ENCODE peak calls at places on chromosomes 16 and 17, in seven cellular contexts. S, W, U, D, B, N and A are unnamed samples.

GRCh38 chr16:62157544-62157943 is 121.3 kb upstream of the CDH8 start:
- DNase-seq in S (no peak), W (no peak), U (no peak), D (no peak), B (no peak), N (no peak), A (no peak)

GRCh38 chr16:1989826-1990335 is at the start of gene SYNGR3:
- DNase-seq in S (no peak), W (no peak), U (peak), D (peak), B (no peak), N (no peak), A (no peak)

GRCh38 chr17:78010759-78011158 is 52.3 kb downstream of the TNRC6C start:
- DNase-seq in S (no peak), W (no peak), U (no peak), D (no peak), B (no peak), N (no peak), A (no peak)

GRCh38 chr17:66730497-66730923 is 104.4 kb upstream of the CACNG5 start:
- DNase-seq in S (no peak), W (peak), U (no peak), D (no peak), B (peak), N (no peak), A (no peak)

GRCh38 chr17:69358688-69359596 is 32.0 kb upstream of the ABCA5 start:
- DNase-seq in S (no peak), W (peak), U (peak), D (peak), B (no peak), N (no peak), A (no peak)

GRCh38 chr16:88306860-88307545 is 75.8 kb upstream of the ZNF469 start:
- DNase-seq in S (peak), W (no peak), U (peak), D (no peak), B (peak), N (no peak), A (peak)

GRCh38 chr17:49687878-49688491 is 10.1 kb upstream of the SPOP start:
- DNase-seq in S (peak), W (peak), U (no peak), D (peak), B (no peak), N (no peak), A (no peak)

GRCh38 chr16:54928421-54929089 is 2.1 kb upstream of the IRX5 start:
- DNase-seq in S (no peak), W (peak), U (peak), D (peak), B (no peak), N (no peak), A (peak)

GRCh38 chr17:16442594-16443389 is 27.4 kb downstream of the TRPV2 start:
- DNase-seq in S (no peak), W (peak), U (no peak), D (no peak), B (no peak), N (no peak), A (no peak)

GRCh38 chr17:16443390-16444257 is 28.3 kb downstream of the TRPV2 start:
- DNase-seq in S (no peak), W (peak), U (no peak), D (no peak), B (no peak), N (no peak), A (no peak)

GRCh38 chr17:16442141-16442540 is 26.8 kb downstream of the TRPV2 start:
- DNase-seq in S (peak), W (peak), U (no peak), D (no peak), B (no peak), N (no peak), A (no peak)

GRCh38 chr17:16446338-16446983 is 31.1 kb downstream of the TRPV2 start:
- DNase-seq in S (no peak), W (peak), U (no peak), D (no peak), B (no peak), N (no peak), A (no peak)

GRCh38 chr17:16444258-16444886 is 29.0 kb downstream of the TRPV2 start:
- DNase-seq in S (no peak), W (peak), U (no peak), D (no peak), B (no peak), N (no peak), A (no peak)
- H3K27ac ChIP-seq in S (no peak), W (no peak), U (peak), D (peak), B (no peak), N (no peak), A (no peak)

DNA sequence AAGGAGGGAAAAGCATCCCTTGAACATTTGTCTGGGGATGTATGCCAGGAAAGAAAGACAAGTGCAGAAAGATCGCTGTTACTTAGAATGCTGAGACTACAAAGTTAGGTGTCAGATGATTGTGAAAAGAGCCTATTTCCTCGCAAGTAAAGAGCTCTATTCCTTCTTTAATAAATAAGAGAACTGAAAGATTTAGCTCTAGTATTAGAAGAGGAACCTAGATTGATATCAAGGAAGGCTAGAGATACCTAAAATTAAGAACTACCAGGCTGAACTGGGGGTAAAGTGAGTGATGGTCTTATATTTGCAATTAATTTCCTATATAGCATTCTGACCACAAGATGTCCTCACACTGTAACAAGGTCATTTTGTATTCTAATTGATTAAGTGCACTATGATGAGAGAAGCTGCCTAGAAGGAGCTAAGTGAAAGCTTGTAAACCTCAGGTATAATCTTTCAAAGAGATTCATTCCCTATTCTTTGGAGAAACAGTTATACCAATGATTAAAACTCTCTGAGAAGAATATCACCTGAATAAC is 62.3 kb downstream of the SSH2 start:
- DNase-seq in S (peak), W (no peak), U (no peak), D (peak), B (no peak), N (no peak), A (no peak)
- TF ChIP-seq CTCF in S (peak), W (peak), U (peak), D (peak), B (peak), N (no peak), A (peak)

GRCh38 chr16:66979011-66979717 is 9.2 kb upstream of the CES4A start:
- DNase-seq in S (no peak), W (no peak), U (no peak), D (no peak), B (no peak), N (no peak), A (no peak)
- H2AFZ ChIP-seq in S (no peak), W (no peak), U (no peak), D (no peak), B (no peak), N (no peak), A (peak)

DNA sequence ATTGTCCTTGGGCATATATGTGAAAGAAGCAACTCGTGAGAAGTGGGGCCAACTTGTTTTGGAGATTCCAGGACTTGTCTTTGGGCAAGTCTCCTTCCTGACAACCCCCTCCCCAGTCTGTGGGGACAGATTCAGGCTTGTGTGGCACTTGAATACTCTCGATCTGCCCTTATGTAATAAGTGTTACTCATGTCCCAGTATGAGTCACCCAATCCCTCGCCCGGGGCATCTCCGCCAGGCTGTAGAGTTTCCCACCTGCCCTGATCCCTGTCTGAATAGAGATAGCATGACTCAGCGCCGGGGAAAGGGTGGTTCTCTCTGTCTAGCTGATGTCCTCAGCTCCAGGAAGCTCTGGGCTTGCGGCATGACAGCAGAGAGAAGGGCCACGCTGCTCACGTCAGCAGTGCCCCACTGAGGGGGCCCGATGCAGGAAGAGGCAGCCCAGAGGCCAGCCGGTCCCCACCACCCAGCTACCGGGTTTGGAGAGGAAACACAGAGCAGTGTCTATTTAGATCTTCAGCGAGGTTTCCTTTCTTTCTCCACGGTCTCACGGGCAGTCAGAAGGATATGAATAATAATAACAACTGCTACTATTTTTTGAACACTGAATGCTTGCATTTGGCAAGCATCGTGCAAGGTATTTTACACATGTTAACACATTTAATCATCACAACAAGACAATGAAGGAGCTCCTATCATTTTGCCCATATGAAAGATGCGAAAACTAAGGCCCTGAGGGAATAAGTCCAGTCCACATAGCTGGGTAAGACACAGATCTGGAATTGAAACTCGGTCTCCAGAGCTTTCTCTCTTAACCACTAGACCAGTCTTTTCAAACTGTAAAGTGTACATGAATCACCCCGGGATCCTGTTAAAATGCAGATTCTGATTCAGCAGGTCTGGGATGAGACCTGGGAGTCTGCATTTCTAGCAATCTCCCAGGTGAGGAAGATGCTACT is 426.7 kb upstream of the MAF start:
- DNase-seq in S (peak), W (peak), U (peak), D (no peak), B (peak), N (peak), A (peak)
- H3K27ac ChIP-seq in S (no peak), W (no peak), U (peak), D (no peak), B (peak), N (peak), A (peak)

GRCh38 chr17:42283241-42284019 is 4.9 kb upstream of the STAT5A start:
- DNase-seq in S (no peak), W (peak), U (no peak), D (no peak), B (no peak), N (no peak), A (no peak)

GRCh38 chr17:42281571-42282096 is 5.4 kb upstream of the STAT5B start:
- DNase-seq in S (no peak), W (peak), U (no peak), D (no peak), B (no peak), N (no peak), A (no peak)

GRCh38 chr17:42284020-42284369 is 4.3 kb upstream of the STAT5A start:
- DNase-seq in S (no peak), W (peak), U (no peak), D (no peak), B (no peak), N (no peak), A (no peak)

GRCh38 chr17:42284566-42284965 is 3.7 kb upstream of the STAT5A start:
- DNase-seq in S (no peak), W (peak), U (no peak), D (no peak), B (no peak), N (no peak), A (no peak)

GRCh38 chr17:42282478-42283080 is 5.7 kb upstream of the STAT5A start:
- DNase-seq in S (no peak), W (peak), U (no peak), D (no peak), B (no peak), N (no peak), A (no peak)
- TF ChIP-seq CTCF in S (no peak), W (peak), U (no peak), D (no peak), B (no peak), N (peak), A (no peak)

GRCh38 chr17:82097187-82097918 is 683 bp downstream of the FASN start:
- DNase-seq in S (peak), W (no peak), U (peak), D (peak), B (peak), N (no peak), A (peak)
- H2AFZ ChIP-seq in S (no peak), W (no peak), U (no peak), D (peak), B (no peak), N (no peak), A (no peak)

DNA sequence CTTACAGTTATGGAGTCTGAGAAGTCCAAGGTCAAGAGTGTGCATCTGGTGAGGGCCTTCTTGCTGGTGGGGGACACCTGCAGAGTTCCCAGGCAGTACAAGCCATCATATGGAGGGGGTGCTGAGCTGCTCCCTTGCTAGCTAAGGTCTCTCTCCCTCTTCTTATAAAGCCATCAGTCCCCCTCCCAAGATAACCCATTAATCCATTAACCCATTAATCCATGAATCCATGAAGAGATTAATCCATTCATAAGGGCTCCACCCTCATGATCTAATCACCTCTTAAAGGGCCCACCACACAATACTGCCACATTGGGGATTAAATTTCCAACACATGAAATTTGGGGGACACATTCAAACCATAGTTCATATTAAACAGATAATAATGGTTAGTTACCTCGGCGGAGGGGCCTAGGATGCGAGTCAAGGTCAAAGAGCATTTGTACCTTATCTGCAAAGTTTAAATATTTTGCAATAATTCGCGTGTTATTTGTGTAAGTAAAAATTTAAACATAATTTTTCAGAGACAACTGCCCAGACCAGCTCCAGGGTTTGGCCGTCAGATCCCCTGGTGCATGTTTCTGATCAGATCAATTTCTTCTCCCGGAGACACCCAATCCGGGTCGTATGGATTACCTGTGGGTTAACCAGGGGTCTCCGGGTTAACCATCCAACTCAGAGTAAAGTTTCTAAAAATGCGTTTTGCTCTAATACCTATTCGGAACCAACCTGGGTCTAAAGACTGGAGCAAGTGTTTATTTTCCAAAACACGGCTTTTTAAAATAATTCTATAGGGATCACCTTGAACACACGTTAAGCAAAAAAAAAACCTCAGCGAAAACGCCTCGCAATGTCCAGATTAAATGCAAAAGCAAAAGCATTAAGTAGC is 740 bp upstream of the POLR3E start:
- DNase-seq in S (peak), W (no peak), U (no peak), D (peak), B (peak), N (no peak), A (no peak)
- H3K27ac ChIP-seq in S (peak), W (no peak), U (peak), D (peak), B (no peak), N (peak), A (peak)

GRCh38 chr17:7932949-7933348 is 943 bp downstream of the CNTROB start:
- DNase-seq in S (peak), W (peak), U (peak), D (peak), B (peak), N (no peak), A (peak)
- TF ChIP-seq CTCF in S (peak), W (peak), U (peak), D (peak), B (no peak), N (peak), A (no peak)

GRCh38 chr16:87066695-87067556 is 250.3 kb downstream of the C16orf95 start:
- DNase-seq in S (no peak), W (no peak), U (no peak), D (no peak), B (no peak), N (no peak), A (no peak)

GRCh38 chr16:87062569-87063442 is 254.4 kb downstream of the C16orf95 start:
- DNase-seq in S (peak), W (peak), U (peak), D (peak), B (peak), N (peak), A (peak)

GRCh38 chr16:87065781-87066694 is 251.2 kb downstream of the C16orf95 start:
- DNase-seq in S (no peak), W (no peak), U (no peak), D (no peak), B (no peak), N (no peak), A (no peak)

GRCh38 chr16:87063543-87063942 is 253.6 kb downstream of the C16orf95 start:
- DNase-seq in S (no peak), W (no peak), U (no peak), D (no peak), B (no peak), N (no peak), A (no peak)

DNA sequence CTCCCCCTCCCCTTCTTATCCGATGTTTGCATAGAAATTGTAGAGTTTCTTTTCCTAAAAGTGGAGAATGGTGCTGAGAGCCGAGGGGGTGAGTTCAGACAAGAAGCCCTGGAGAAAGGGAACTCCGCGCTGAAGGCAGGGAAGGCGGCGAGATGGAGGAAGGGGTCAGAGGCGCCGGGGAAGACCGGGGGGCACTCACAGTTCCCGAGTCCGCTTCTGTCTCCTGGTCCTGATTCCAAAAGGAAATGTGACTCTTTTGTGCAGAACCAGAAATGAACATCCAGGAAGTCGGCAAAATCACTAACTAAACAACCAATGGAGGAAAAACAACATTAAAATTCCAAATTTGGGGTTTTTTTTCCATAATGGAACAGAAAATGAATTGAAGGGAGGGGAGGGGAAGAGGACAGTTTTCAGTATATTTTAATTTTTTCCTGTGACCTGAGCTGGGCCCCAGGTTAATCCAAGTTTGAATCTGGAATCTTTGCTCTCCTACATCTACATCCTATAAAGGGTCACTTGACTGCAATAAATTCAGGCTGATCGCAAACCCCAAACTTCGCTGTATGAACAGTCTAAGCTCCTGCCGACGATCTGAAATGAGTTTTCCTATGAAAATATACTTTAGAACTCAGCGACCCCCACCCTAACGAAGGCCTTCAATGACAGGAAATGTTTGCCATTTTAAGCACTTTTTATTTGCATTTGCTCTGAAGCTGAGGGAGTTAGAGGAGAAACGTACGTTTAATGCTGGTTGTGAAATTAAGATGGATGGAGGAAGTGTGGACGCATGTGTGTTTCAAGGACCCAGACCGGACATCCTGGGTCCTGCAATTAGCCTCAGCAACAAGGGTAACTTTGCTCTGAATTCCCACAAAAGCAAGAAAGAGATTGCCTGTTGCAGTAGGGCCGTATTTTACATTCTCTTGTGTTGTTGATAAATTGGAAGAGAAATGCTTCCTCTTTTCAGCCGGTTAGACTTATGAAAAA is 252.2 kb downstream of the C16orf95 start:
- DNase-seq in S (no peak), W (no peak), U (no peak), D (peak), B (no peak), N (no peak), A (no peak)
- H2AFZ ChIP-seq in S (no peak), W (no peak), U (no peak), D (peak), B (no peak), N (no peak), A (no peak)

DNA sequence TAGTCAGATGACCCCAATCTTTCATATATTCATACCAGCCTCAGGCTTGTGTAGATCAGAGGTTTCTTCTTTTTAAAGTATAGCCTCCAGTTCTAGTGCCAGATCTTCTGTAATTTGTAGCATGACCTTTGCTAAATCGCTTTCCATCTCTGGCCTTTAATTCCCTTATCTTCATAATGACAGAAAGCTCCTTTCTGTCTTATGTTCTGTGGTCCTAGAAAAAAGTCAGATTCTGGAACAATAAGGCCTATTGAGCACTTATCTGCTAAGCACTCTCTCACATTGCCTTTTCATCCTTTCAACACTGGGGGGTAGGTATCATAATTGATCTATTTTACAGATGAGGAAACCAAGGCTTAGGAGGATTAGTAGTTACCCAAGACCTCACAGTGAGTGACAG is 9.2 kb downstream of the CCL16 start:
- DNase-seq in S (no peak), W (no peak), U (no peak), D (no peak), B (no peak), N (no peak), A (no peak)
- H3K27ac ChIP-seq in S (no peak), W (no peak), U (peak), D (no peak), B (no peak), N (no peak), A (no peak)